ENCODE peak calls at places on chromosomes 7 and 10, in ten cellular contexts. V is OCI-LY7, R is AG04450, G is left lung, H is esophagus squamous epithelium, J is left ventricle myocardium inferior, L is MM.1S, I is A673, E is stomach, A is right lobe of liver. K is an unnamed sample.

GRCh38 chr7:117034851-117035462 is 81.7 kb downstream of the ST7 start:
- DNase-seq in A (no peak), J (no peak), H (no peak), V (no peak), R (no peak), L (no peak), I (peak; percentile 22), E (no peak), G (no peak), K (no peak)

GRCh38 chr10:110613996-110614495 is 30.1 kb upstream of the RBM20 start:
- DNase-seq in R (no peak), V (no peak), H (no peak), G (peak; percentile 48), E (no peak), J (no peak), I (no peak), L (no peak), A (no peak), K (no peak)

GRCh38 chr10:30940279-30940678 is 91.4 kb downstream of the ZNF438 start:
- DNase-seq in J (no peak), V (no peak), L (no peak), E (no peak), R (no peak), A (no peak), I (no peak), G (no peak), H (no peak), K (no peak)

GRCh38 chr7:142866361-142867096 is 11.7 kb downstream of the EPHB6 start:
- DNase-seq in I (peak; percentile 23), V (peak; percentile 29), J (no peak), L (peak; percentile 30), H (no peak), G (no peak), R (no peak), A (no peak), E (peak; percentile 61), K (no peak)

GRCh38 chr7:87934699-87935372 is 785 bp downstream of the ADAM22 start:
- DNase-seq in A (no peak), E (no peak), G (peak; percentile 70), J (no peak), R (no peak), L (no peak), H (no peak), V (peak; percentile 36), I (peak; percentile 52), K (no peak)

GRCh38 chr7:38374507-38374906 is 101.1 kb upstream of the TARP start:
- DNase-seq in I (peak; percentile 57), J (no peak), H (no peak), L (peak; percentile 24), R (no peak), E (no peak), A (no peak), V (peak; percentile 53), G (no peak), K (no peak)

GRCh38 chr10:30709229-30709628 is 79.7 kb upstream of the LYZL2 start:
- DNase-seq in J (no peak), R (no peak), H (no peak), A (no peak), G (no peak), E (no peak), L (no peak), I (no peak), V (peak; percentile 36), K (no peak)

GRCh38 chr7:116363637-116364432 is 135.7 kb upstream of the CAV2 start:
- DNase-seq in H (no peak), L (no peak), J (no peak), V (no peak), R (no peak), A (no peak), E (no peak), G (no peak), I (no peak), K (no peak)

GRCh38 chr7:30842542-30843451 is 68.9 kb upstream of the AQP1 start:
- DNase-seq in J (no peak), G (no peak), V (no peak), E (no peak), I (no peak), L (no peak), R (no peak), A (no peak), H (no peak), K (peak; percentile 85)

GRCh38 chr10:119701861-119702260 is 24.0 kb upstream of the INPP5F start:
- DNase-seq in A (no peak), L (no peak), H (no peak), I (no peak), E (no peak), J (no peak), V (no peak), G (no peak), R (no peak), K (no peak)

GRCh38 chr10:97196213-97197029 is 10.7 kb upstream of the SLIT1 start:
- DNase-seq in V (peak; percentile 92), H (no peak), L (peak; percentile 82), A (peak; percentile 57), G (no peak), J (peak; percentile 56), E (peak; percentile 47), R (peak; percentile 10), I (peak; percentile 78), K (peak; percentile 75)

GRCh38 chr7:81470724-81471379 is 299.0 kb downstream of the HGF start:
- DNase-seq in G (no peak), J (no peak), V (no peak), H (no peak), A (no peak), E (peak; percentile 75), I (no peak), L (no peak), R (no peak), K (no peak)

GRCh38 chr10:50550291-50550839 is 73.4 kb downstream of the SGMS1 start:
- DNase-seq in G (no peak), I (peak; percentile 79), H (no peak), R (no peak), A (no peak), J (no peak), L (no peak), E (peak; percentile 67), V (no peak), K (no peak)

GRCh38 chr10:119494224-119495060 is 48.1 kb downstream of the RGS10 start:
- DNase-seq in I (no peak), J (no peak), A (no peak), V (no peak), R (peak; percentile 54), G (no peak), H (no peak), L (no peak), E (no peak), K (no peak)

GRCh38 chr7:19619122-19619521 is 89.7 kb downstream of the POLR1F start:
- DNase-seq in E (no peak), G (no peak), V (no peak), H (no peak), R (no peak), A (no peak), I (no peak), J (no peak), L (no peak), K (no peak)

GRCh38 chr7:32163141-32163806 is 93.1 kb upstream of the PDE1C start:
- DNase-seq in E (no peak), V (no peak), I (peak; percentile 83), J (peak; percentile 65), R (no peak), L (no peak), G (no peak), H (no peak), A (no peak), K (no peak)

GRCh38 chr7:40808409-40808942 is 673.7 kb downstream of the SUGCT start:
- DNase-seq in G (no peak), V (no peak), I (no peak), H (no peak), J (no peak), E (no peak), A (no peak), R (peak; percentile 59), L (no peak), K (no peak)

GRCh38 chr10:116044722-116045374 is 228.2 kb downstream of the GFRA1 start:
- DNase-seq in J (peak; percentile 48), L (no peak), I (no peak), G (no peak), E (no peak), H (no peak), V (no peak), A (peak; percentile 70), R (no peak), K (no peak)

GRCh38 chr10:88322336-88323063 is 260.6 kb downstream of the RNLS start:
- DNase-seq in G (no peak), L (no peak), A (no peak), I (no peak), R (no peak), V (peak; percentile 62), H (no peak), J (no peak), E (no peak), K (no peak)
- H3K9me3 ChIP-seq in G (no peaks in the 10 kb centered on the region), L (no peaks in the 10 kb centered on the region), A (no peaks in the 10 kb centered on the region), I (peaks cover 10% of the 10 kb centered on the region), R (peaks cover 10% of the 10 kb centered on the region), V (peaks cover 55% of the 10 kb centered on the region), H (peaks cover 35% of the 10 kb centered on the region), J (peaks cover 54% of the 10 kb centered on the region), E (peaks cover 26% of the 10 kb centered on the region), K (peaks cover 6% of the 10 kb centered on the region)

GRCh38 chr7:12490105-12490688 is 80.3 kb upstream of the SCIN start:
- DNase-seq in G (no peak), L (peak; percentile 59), A (no peak), H (no peak), I (peak; percentile 51), J (no peak), E (no peak), V (peak; percentile 45), R (peak; percentile 10), K (no peak)
- TF ChIP-seq CTCF in G (peak; percentile 26), L (peak; percentile 61), A (peak; percentile 37), H (peak; percentile 44), I (peak; percentile 62), J (peak; percentile 61), E (no peak), V (peak; percentile 80), R (peak; percentile 57), K (peak; percentile 53)

GRCh38 chr7:436367-437128 is 83.1 kb downstream of the PDGFA start:
- DNase-seq in E (no peak), L (no peak), H (no peak), J (no peak), R (no peak), I (no peak), V (no peak), G (peak; percentile 70), A (no peak), K (no peak)
- H3K9me3 ChIP-seq in E (no peaks in the 10 kb centered on the region), L (no peaks in the 10 kb centered on the region), H (no peaks in the 10 kb centered on the region), J (no peaks in the 10 kb centered on the region), R (peaks cover 9% of the 10 kb centered on the region), I (no peaks in the 10 kb centered on the region), V (no peaks in the 10 kb centered on the region), G (no peaks in the 10 kb centered on the region), A (no peaks in the 10 kb centered on the region), K (no peaks in the 10 kb centered on the region)

GRCh38 chr10:127815147-127815546 is 77.6 kb downstream of the CLRN3 start:
- DNase-seq in I (no peak), L (peak; percentile 18), V (no peak), E (no peak), J (no peak), R (no peak), A (no peak), G (no peak), H (no peak), K (no peak)

DNA sequence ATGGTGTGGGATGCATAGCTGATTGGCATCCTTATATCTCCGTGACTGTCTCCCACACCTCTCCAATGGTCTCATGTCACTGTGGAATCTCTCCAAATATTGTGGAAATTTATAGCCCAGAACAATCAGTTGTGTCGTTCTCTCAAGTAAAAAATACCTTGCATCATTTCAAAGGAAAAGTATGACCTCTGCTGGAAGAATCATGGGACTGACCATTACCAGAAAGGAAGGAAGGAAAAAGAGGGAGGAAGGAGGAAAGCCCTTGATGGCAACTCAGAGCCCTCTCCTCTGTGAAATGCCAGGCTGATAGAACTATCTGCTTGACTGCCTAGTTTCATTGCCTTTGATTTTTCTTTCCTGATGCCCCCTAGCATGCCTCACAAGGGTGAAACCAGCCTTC is 76.3 kb downstream of the FOXI2 start:
- DNase-seq in J (no peak), E (no peak), A (no peak), L (peak; percentile 22), V (no peak), H (no peak), G (no peak), I (no peak), R (no peak), K (no peak)
- TF ChIP-seq CTCF in J (peak; percentile 15), E (no peak), A (no peak), L (peak; percentile 44), V (peak; percentile 19), H (no peak), G (no peak), I (peak; percentile 29), R (no peak), K (peak; percentile 28)

K was measured in upper lobe of right lung.